ENCODE peak calls at places on chromosomes 11 and 22, in ten cellular contexts. F is mammary epithelial cell, I is A549, K is IMR-90, R is SK-N-SH, T is GM23338, E is tibial nerve, G is OCI-LY7, U is HCT116, W is foreskin keratinocyte. P is an unnamed sample.

GRCh38 chr11:117182551-117182935 is 4.0 kb downstream of the SIDT2 start:
- DNase-seq in F (no peak), I (no peak), K (no peak), R (no peak), T (no peak), E (no peak), G (no peak), U (no peak), W (no peak), P (no peak)

GRCh38 chr22:24554316-24555159 is at the start of gene GUCD1:
- DNase-seq in F (peak; percentile 36), I (no peak), K (peak; percentile 41), R (no peak), T (peak; percentile 39), E (no peak), G (peak; percentile 50), U (no peak), W (peak; percentile 17), P (peak; percentile 41)

GRCh38 chr22:37618072-37618656 is 9.5 kb downstream of the GGA1 start:
- DNase-seq in F (no peak), I (no peak), K (no peak), R (no peak), T (no peak), E (no peak), G (peak; percentile 88), U (no peak), W (no peak), P (no peak)

GRCh38 chr11:100105605-100106358 is 581.3 kb upstream of the ARHGAP42 start:
- DNase-seq in F (no peak), I (no peak), K (no peak), R (no peak), T (no peak), E (no peak), G (peak; percentile 17), U (no peak), W (no peak), P (no peak)

GRCh38 chr11:118139578-118139977 is 13.0 kb downstream of the SCN4B start:
- DNase-seq in F (no peak), I (no peak), K (no peak), R (no peak), T (no peak), E (no peak), G (no peak), U (no peak), W (peak; percentile 9), P (no peak)

GRCh38 chr11:126212089-126212660 is 593 bp downstream of the FAM118B start:
- DNase-seq in F (peak; percentile 4), I (no peak), K (peak; percentile 24), R (no peak), T (peak; percentile 27), E (no peak), G (no peak), U (no peak), W (peak; percentile 22), P (no peak)

GRCh38 chr11:68660066-68660810 is 24.1 kb upstream of the GAL start:
- DNase-seq in F (no peak), I (no peak), K (no peak), R (no peak), T (no peak), E (no peak), G (no peak), U (no peak), W (no peak), P (no peak)

GRCh38 chr11:126163074-126163700 is 48.3 kb downstream of the RPUSD4 start:
- DNase-seq in F (peak; percentile 72), I (peak; percentile 6), K (peak; percentile 96), R (no peak), T (no peak), E (no peak), G (no peak), U (no peak), W (peak; percentile 73), P (no peak)

GRCh38 chr11:2927851-2928604 is 1.2 kb downstream of the PHLDA2 start:
- DNase-seq in F (peak; percentile 48), I (peak; percentile 51), K (peak; percentile 28), R (peak; percentile 54), T (no peak), E (no peak), G (no peak), U (no peak), W (no peak), P (peak; percentile 47)

GRCh38 chr22:20251981-20252380 is 16.1 kb downstream of the RTN4R start:
- DNase-seq in F (no peak), I (no peak), K (no peak), R (no peak), T (no peak), E (no peak), G (no peak), U (no peak), W (no peak), P (no peak)

GRCh38 chr22:48919187-48919590 is 908.5 kb downstream of the BRD1 start:
- DNase-seq in F (no peak), I (no peak), K (no peak), R (no peak), T (no peak), E (no peak), G (no peak), U (no peak), W (peak; percentile 3), P (no peak)

GRCh38 chr22:35046744-35047462 is 19.1 kb upstream of the ISX start:
- DNase-seq in F (no peak), I (no peak), K (no peak), R (no peak), T (no peak), E (no peak), G (no peak), U (no peak), W (no peak), P (no peak)

GRCh38 chr11:115379528-115379927 is 124.7 kb downstream of the CADM1 start:
- DNase-seq in F (no peak), I (peak; percentile 28), K (peak; percentile 25), R (no peak), T (no peak), E (no peak), G (no peak), U (no peak), W (no peak), P (no peak)

GRCh38 chr11:134995746-134996145 is 583.7 kb upstream of the B3GAT1 start:
- DNase-seq in F (no peak), I (no peak), K (no peak), R (no peak), T (peak; percentile 70), E (no peak), G (no peak), U (no peak), W (no peak), P (no peak)

GRCh38 chr11:86990520-86990919 is 35.3 kb upstream of the FZD4 start:
- DNase-seq in F (peak; percentile 83), I (peak; percentile 22), K (peak; percentile 79), R (no peak), T (peak; percentile 81), E (no peak), G (no peak), U (peak; percentile 22), W (peak; percentile 72), P (no peak)

GRCh38 chr11:16788141-16789060 is 50.0 kb downstream of the C11orf58 start:
- DNase-seq in F (peak; percentile 96), I (peak; percentile 70), K (peak; percentile 71), R (peak; percentile 83), T (peak; percentile 83), E (peak; percentile 66), G (peak; percentile 42), U (peak; percentile 75), W (peak; percentile 98), P (peak; percentile 76)

GRCh38 chr11:65560555-65561418 is 2.6 kb upstream of the LTBP3 start:
- DNase-seq in F (peak; percentile 61), I (peak; percentile 86), K (peak; percentile 66), R (peak; percentile 84), T (peak; percentile 83), E (peak; percentile 73), G (no peak), U (no peak), W (peak; percentile 54), P (peak; percentile 77)

GRCh38 chr11:86941077-86941870 is 13.9 kb downstream of the FZD4 start:
- DNase-seq in F (no peak), I (no peak), K (peak; percentile 25), R (no peak), T (no peak), E (no peak), G (no peak), U (no peak), W (no peak), P (no peak)

GRCh38 chr11:123150882-123151281 is 44.2 kb downstream of the CLMP start:
- DNase-seq in F (no peak), I (no peak), K (no peak), R (no peak), T (no peak), E (no peak), G (no peak), U (no peak), W (no peak), P (no peak)
- H3K27ac ChIP-seq in F (no peak overlapping the region), I (no peak overlapping the region), K (no peak overlapping the region), R (no peak overlapping the region), T (no peak overlapping the region), E (no peak overlapping the region), G (no peak overlapping the region), U (no peak overlapping the region), W (no peak overlapping the region), P (no peak overlapping the region)

DNA sequence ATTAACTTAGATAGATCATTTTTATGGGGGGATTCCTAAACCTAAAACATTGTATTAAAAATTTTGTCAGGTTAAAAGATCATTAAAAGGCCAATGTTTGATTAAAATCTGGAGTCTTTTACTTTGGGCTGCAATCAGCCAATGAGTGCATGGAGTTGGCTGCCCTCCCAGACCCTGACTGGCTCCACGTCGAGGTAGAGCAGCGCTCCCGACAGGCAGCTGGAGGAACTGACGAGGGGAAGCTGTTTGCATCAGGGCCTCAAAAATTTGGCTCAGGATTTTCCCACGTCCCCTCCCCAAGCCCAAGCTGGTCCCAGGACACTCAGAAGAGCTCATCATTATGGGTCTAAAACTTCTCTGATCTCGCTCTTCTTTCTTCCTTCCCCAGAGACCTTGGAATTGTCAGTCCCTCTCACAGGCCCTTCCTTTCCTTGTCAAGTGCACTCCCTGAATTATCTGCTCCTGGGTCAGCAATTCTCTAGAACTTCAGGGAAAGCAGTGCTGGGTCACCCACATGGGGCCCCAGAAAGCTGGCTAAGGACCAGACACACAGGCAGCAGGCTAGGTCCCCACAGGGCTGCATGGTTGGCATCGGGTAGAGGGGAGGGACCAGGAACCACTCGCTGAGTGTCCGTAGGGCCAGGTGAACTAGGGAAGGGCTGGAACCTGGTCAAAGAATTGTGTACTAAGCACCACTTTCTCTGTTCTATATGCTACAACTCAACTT is 119.6 kb upstream of the IGLL5 start:
- DNase-seq in F (no peak), I (no peak), K (no peak), R (no peak), T (peak; percentile 80), E (no peak), G (no peak), U (no peak), W (no peak), P (no peak)
- TF ChIP-seq CTCF in F (no peak), I (no peak), K (no peak), R (no peak), T (peak; percentile 57), E (no peak), G (peak; percentile 62), U (peak; percentile 21), W (peak; percentile 21), P (no peak)

GRCh38 chr11:94746721-94747120 is 21.4 kb upstream of the AMOTL1 start:
- DNase-seq in F (no peak), I (peak; percentile 89), K (no peak), R (no peak), T (no peak), E (no peak), G (no peak), U (no peak), W (peak; percentile 81), P (no peak)
- H3K27ac ChIP-seq in F (peak overlapping the region; percentile 99), I (peak overlapping the region; percentile 68), K (no peak overlapping the region), R (no peak overlapping the region), T (no peak overlapping the region), E (no peak overlapping the region), G (no peak overlapping the region), U (no peak overlapping the region), W (peak overlapping the region; percentile 93), P (no peak overlapping the region)

GRCh38 chr11:58618215-58618614 is 4.2 kb upstream of the CNTF start:
- DNase-seq in F (no peak), I (peak; percentile 8), K (no peak), R (no peak), T (peak; percentile 24), E (no peak), G (peak; percentile 12), U (no peak), W (no peak), P (no peak)
- TF ChIP-seq CTCF in F (no peak), I (no peak), K (peak; percentile 1), R (no peak), T (peak; percentile 12), E (no peak), G (peak; percentile 62), U (no peak), W (peak; percentile 4), P (no peak)

P was measured in psoas muscle.